ENCODE peak calls at places on chromosomes 16 and 17, in nine cellular contexts. G, M, P, N, J, C, L, F and A are unnamed samples.
A peak's percentile ranks its signal among the peaks of the same experiment; 100 is the strongest.

GRCh38 chr17:82301916-82302497 is 15.4 kb downstream of the CD7 start:
- DNase-seq in G (peak; percentile 70), M (no peak), P (no peak), N (no peak), J (no peak), C (no peak), L (no peak), F (peak; percentile 76), A (peak; percentile 65)

GRCh38 chr17:76384222-76384986 is at the start of gene SPHK1:
- DNase-seq in G (peak; percentile 84), M (no peak), P (no peak), N (peak; percentile 93), J (no peak), C (no peak), L (peak; percentile 81), F (peak; percentile 40), A (peak; percentile 81)

GRCh38 chr16:66592814-66593213 is 11.7 kb upstream of the CMTM3 start:
- DNase-seq in G (no peak), M (no peak), P (no peak), N (no peak), J (no peak), C (no peak), L (no peak), F (no peak), A (no peak)

GRCh38 chr17:39699818-39700147 is at the start of gene ERBB2:
- DNase-seq in G (no peak), M (no peak), P (no peak), N (peak; percentile 94), J (peak; percentile 41), C (no peak), L (peak; percentile 71), F (no peak), A (no peak)

GRCh38 chr16:4053663-4054479 is 62.4 kb downstream of the ADCY9 start:
- DNase-seq in G (peak; percentile 93), M (peak; percentile 83), P (no peak), N (peak; percentile 96), J (peak; percentile 87), C (no peak), L (peak; percentile 79), F (no peak), A (no peak)

GRCh38 chr17:47810200-47810821 is 11.3 kb downstream of the OSBPL7 start:
- DNase-seq in G (no peak), M (peak; percentile 38), P (no peak), N (peak; percentile 76), J (peak; percentile 36), C (no peak), L (peak; percentile 94), F (no peak), A (peak; percentile 91)

GRCh38 chr17:80789356-80789902 is 202.2 kb upstream of the CHMP6 start:
- DNase-seq in G (peak; percentile 86), M (peak; percentile 90), P (no peak), N (peak; percentile 85), J (peak; percentile 72), C (no peak), L (peak; percentile 98), F (no peak), A (peak; percentile 64)

GRCh38 chr16:67967183-67967955 is 1.1 kb downstream of the SLC12A4 start:
- DNase-seq in G (no peak), M (no peak), P (no peak), N (no peak), J (no peak), C (no peak), L (peak; percentile 55), F (peak; percentile 47), A (no peak)

GRCh38 chr17:75856062-75856681 is 1.0 kb upstream of the WBP2 start:
- DNase-seq in G (no peak), M (no peak), P (no peak), N (no peak), J (no peak), C (no peak), L (no peak), F (peak; percentile 66), A (no peak)

GRCh38 chr17:46144246-46144645 is 49.0 kb downstream of the KANSL1 start:
- DNase-seq in G (no peak), M (no peak), P (no peak), N (no peak), J (no peak), C (no peak), L (no peak), F (no peak), A (no peak)

GRCh38 chr17:82031303-82031884 is at the start of gene RAC3:
- DNase-seq in G (peak; percentile 65), M (no peak), P (no peak), N (no peak), J (no peak), C (no peak), L (no peak), F (no peak), A (no peak)

DNA sequence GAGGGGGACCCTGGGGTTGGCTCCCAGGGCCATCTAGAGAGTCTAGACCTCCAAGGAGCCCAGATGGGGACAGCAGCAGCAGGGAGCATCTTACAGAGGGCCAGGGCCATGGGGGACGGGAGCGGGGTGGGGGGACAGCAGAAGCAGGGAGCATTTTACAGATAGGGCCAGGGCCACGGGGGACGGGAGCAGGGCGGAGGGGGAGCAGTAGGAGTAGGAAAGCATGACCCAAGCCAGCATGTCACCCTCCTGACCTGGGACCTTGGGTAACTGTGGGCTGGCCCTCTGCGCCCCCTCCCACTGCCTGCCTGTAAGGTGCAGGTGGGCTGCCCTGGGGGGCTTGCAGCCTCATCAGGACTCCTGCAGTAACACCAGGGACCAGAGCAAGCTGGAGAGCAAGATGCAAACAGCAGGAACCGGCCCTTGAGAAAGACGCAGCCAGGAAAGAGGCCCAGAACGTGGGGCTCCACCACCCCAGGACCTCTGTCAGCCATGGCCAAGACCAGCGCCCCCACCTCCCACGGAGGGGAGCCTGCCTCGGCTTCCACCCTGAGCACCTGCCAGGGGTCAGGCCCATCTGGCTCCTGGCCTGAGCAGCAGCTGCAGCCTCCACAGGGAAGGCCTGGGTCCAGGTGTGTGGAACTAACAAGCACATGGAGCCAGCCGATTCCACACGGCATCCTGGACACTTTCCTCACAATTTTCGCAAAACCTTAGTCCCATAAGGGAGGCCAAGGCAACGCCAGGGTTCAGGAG is 2.4 kb downstream of the ZNF598 start:
- DNase-seq in G (no peak), M (no peak), P (no peak), N (no peak), J (no peak), C (no peak), L (no peak), F (no peak), A (no peak)
- H3K4me3 ChIP-seq in G (peak overlapping the region; percentile 86), M (peak overlapping the region; percentile 69), P (peak overlapping the region; percentile 79), N (no peak overlapping the region), J (peak overlapping the region; percentile 64), C (no peak overlapping the region), L (peak overlapping the region; percentile 63), F (no peak overlapping the region), A (peak overlapping the region; percentile 77)

GRCh38 chr16:80540516-80541305 is at the start of gene DYNLRB2:
- DNase-seq in G (no peak), M (peak; percentile 56), P (peak; percentile 84), N (peak; percentile 98), J (peak; percentile 82), C (peak; percentile 65), L (peak; percentile 87), F (peak; percentile 86), A (peak; percentile 90)
- TF ChIP-seq CTCF in G (no peak), M (no peak), P (no peak), N (no peak), J (no peak), C (no peak), L (no peak), F (no peak), A (no peak)

DNA sequence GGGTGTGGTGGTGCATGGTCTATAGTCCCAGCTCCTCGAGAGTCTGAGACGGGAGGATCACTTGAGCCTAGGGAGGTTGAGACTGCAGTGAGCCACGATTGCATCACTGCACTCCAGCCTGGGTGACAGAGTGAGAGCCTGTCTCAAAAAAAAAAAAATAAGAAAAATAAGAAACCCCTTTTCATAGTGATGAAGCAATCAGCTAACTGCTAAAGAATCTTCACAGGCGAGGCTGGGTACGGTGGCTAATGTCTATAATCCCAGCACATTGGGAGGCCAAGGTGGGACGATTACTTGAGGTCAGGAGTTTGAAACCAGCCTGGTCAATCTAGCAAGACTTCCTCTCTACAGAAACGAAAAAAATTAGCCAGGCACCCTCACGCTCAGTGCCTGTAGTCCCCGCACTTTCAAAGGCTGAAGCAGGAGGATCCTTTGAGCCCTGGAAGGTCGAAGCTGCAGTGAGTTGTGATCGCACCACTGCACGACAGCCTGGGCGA is 766 bp downstream of the SLFN12L start:
- DNase-seq in G (peak; percentile 72), M (no peak), P (no peak), N (no peak), J (no peak), C (no peak), L (no peak), F (no peak), A (no peak)
- H3K4me3 ChIP-seq in G (no peak overlapping the region), M (no peak overlapping the region), P (peak overlapping the region; percentile 64), N (no peak overlapping the region), J (no peak overlapping the region), C (peak overlapping the region; percentile 15), L (no peak overlapping the region), F (peak overlapping the region; percentile 13), A (no peak overlapping the region)

GRCh38 chr16:30582611-30583340 is 2.7 kb downstream of the ZNF785 start:
- DNase-seq in G (no peak), M (no peak), P (no peak), N (no peak), J (no peak), C (no peak), L (no peak), F (no peak), A (no peak)

GRCh38 chr16:30581462-30581861 is 4.0 kb downstream of the ZNF785 start:
- DNase-seq in G (no peak), M (no peak), P (no peak), N (no peak), J (no peak), C (no peak), L (no peak), F (no peak), A (no peak)

GRCh38 chr16:30585022-30585399 is 486 bp downstream of the ZNF785 start:
- DNase-seq in G (peak; percentile 59), M (no peak), P (no peak), N (peak; percentile 89), J (no peak), C (no peak), L (peak; percentile 12), F (peak; percentile 29), A (no peak)

GRCh38 chr16:30588651-30589050 is 3.2 kb upstream of the ZNF785 start:
- DNase-seq in G (no peak), M (no peak), P (no peak), N (no peak), J (no peak), C (no peak), L (no peak), F (no peak), A (no peak)

DNA sequence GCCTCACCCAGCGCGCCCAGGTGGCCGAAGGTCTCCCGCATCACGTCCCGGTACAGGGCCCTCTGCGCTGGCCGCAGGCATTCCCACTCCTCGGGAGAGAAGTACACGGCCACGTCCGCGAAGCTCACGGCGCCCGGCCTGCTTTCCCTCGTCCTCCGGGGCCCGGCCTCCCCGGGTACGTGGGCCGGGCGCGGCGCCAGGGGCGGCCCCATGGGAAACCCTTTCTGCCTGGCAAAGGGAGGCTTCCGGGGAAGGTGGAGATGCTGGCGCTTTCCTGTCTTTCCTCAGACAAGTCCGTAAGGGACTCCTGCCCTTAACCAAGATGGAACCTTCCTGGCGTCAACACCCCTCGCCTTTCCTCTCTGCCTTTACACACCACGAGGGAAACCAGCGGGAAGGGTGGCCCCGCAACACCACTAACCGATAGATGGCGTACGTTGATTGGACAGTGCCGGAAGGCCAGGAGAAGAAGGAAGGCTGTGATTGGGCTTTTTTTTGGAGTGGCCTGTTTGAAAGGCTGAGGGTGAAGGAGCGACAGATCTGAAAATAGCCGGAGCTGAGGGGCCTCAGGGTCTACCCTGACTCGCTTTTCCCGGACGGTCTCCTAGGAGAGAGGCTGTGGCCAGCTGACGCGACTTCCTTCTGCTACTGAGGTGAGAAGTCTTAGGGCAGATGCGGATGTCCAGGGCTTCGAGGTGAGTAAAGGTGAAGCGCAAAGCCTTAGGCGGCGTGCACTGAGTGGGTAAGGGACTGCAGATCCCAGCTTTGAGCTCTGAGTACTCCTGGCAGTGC is at the start of gene ZNF785:
- DNase-seq in G (peak; percentile 99), M (peak; percentile 95), P (peak; percentile 82), N (peak; percentile 99), J (peak; percentile 96), C (peak; percentile 74), L (peak; percentile 99), F (peak; percentile 96), A (peak; percentile 98)
- TF ChIP-seq CTCF in G (no peak), M (no peak), P (no peak), N (no peak), J (no peak), C (peak; percentile 33), L (no peak), F (peak; percentile 31), A (peak; percentile 27)